ENCODE peak calls at places on chromosomes 7 and 10, in four cellular contexts. Z, N, D and I are unnamed samples.

GRCh38 chr7:73746378-73746777 is 7.8 kb upstream of the ABHD11 start:
- DNase-seq in Z (no peak), N (no peak), D (no peak), I (no peak)

GRCh38 chr10:94146746-94147145 is 153.0 kb downstream of the PLCE1 start:
- DNase-seq in Z (no peak), N (no peak), D (no peak), I (no peak)

GRCh38 chr7:37016073-37016878 is 292.0 kb upstream of the AOAH start:
- DNase-seq in Z (no peak), N (no peak), D (peak), I (no peak)

GRCh38 chr10:112203328-112204076 is 19.9 kb upstream of the GPAM start:
- DNase-seq in Z (no peak), N (no peak), D (no peak), I (no peak)

GRCh38 chr10:33304553-33304952 is 29.9 kb downstream of the NRP1 start:
- DNase-seq in Z (no peak), N (no peak), D (no peak), I (no peak)

GRCh38 chr10:68562666-68563522 is 2.8 kb downstream of the TET1 start:
- DNase-seq in Z (peak), N (peak), D (no peak), I (peak)

GRCh38 chr7:65840446-65840845 is 32.4 kb upstream of the VKORC1L1 start:
- DNase-seq in Z (no peak), N (no peak), D (no peak), I (no peak)

GRCh38 chr7:45716380-45717203 is 142.4 kb downstream of the ADCY1 start:
- DNase-seq in Z (no peak), N (no peak), D (no peak), I (no peak)

GRCh38 chr10:120349069-120349468 is 108.0 kb upstream of the PLPP4 start:
- DNase-seq in Z (no peak), N (no peak), D (no peak), I (no peak)

GRCh38 chr7:90982228-90982627 is 282.0 kb upstream of the FZD1 start:
- DNase-seq in Z (no peak), N (no peak), D (no peak), I (no peak)

GRCh38 chr7:82156168-82156567 is 287.4 kb downstream of the CACNA2D1 start:
- DNase-seq in Z (no peak), N (no peak), D (no peak), I (peak)

GRCh38 chr10:73875139-73875475 is 752 bp upstream of the CAMK2G start:
- DNase-seq in Z (no peak), N (no peak), D (no peak), I (no peak)

GRCh38 chr7:112192236-112193154 is 13.7 kb downstream of the DOCK4 start:
- DNase-seq in Z (no peak), N (no peak), D (no peak), I (no peak)

GRCh38 chr7:108499575-108499974 is 26.4 kb downstream of the PNPLA8 start:
- DNase-seq in Z (no peak), N (no peak), D (no peak), I (no peak)

GRCh38 chr10:49139866-49140195 is 6.0 kb upstream of the FAM170B start:
- DNase-seq in Z (no peak), N (no peak), D (no peak), I (no peak)

GRCh38 chr10:124568858-124569622 is 107.4 kb downstream of the LHPP start:
- DNase-seq in Z (no peak), N (no peak), D (no peak), I (no peak)

GRCh38 chr7:151425670-151426075 is 14.3 kb downstream of the CRYGN start:
- DNase-seq in Z (no peak), N (no peak), D (no peak), I (no peak)

GRCh38 chr10:3978762-3979161 is 193.8 kb upstream of the KLF6 start:
- DNase-seq in Z (no peak), N (no peak), D (no peak), I (no peak)

GRCh38 chr7:17318146-17318545 is 19.7 kb downstream of the AHR start:
- DNase-seq in Z (no peak), N (no peak), D (no peak), I (no peak)

GRCh38 chr7:92723205-92723604 is 113.2 kb downstream of the CDK6 start:
- DNase-seq in Z (no peak), N (no peak), D (no peak), I (no peak)

GRCh38 chr7:8363407-8364015 is 69.9 kb upstream of the NXPH1 start:
- DNase-seq in Z (no peak), N (no peak), D (no peak), I (no peak)

GRCh38 chr10:13074562-13075451 is 25.2 kb upstream of the OPTN start:
- DNase-seq in Z (peak), N (peak), D (peak), I (peak)

GRCh38 chr10:84355106-84355505 is 26.7 kb downstream of the CCSER2 start:
- DNase-seq in Z (no peak), N (no peak), D (no peak), I (no peak)

GRCh38 chr10:27637601-27638000 is 108.0 kb downstream of the MKX start:
- DNase-seq in Z (no peak), N (no peak), D (no peak), I (no peak)

GRCh38 chr7:24737281-24737680 is 20.0 kb downstream of the GSDME start:
- DNase-seq in Z (no peak), N (no peak), D (no peak), I (no peak)

GRCh38 chr10:24574161-24574560 is 149.5 kb downstream of the ARHGAP21 start:
- DNase-seq in Z (no peak), N (no peak), D (no peak), I (no peak)

GRCh38 chr10:6678211-6678803 is 98.2 kb upstream of the PRKCQ start:
- DNase-seq in Z (peak), N (peak), D (peak), I (peak)

GRCh38 chr10:107425844-107426553 is 261.5 kb upstream of the SORCS1 start:
- DNase-seq in Z (no peak), N (no peak), D (no peak), I (no peak)

GRCh38 chr10:28467615-28468014 is 65.3 kb upstream of the WAC start:
- DNase-seq in Z (no peak), N (no peak), D (no peak), I (no peak)

GRCh38 chr10:4767033-4767814 is 58.8 kb upstream of the AKR1E2 start:
- DNase-seq in Z (no peak), N (peak), D (peak), I (peak)

GRCh38 chr10:130466271-130466997 is 330.2 kb downstream of the GLRX3 start:
- DNase-seq in Z (no peak), N (no peak), D (no peak), I (no peak)

GRCh38 chr7:104241135-104241534 is 33.3 kb upstream of the ORC5 start:
- DNase-seq in Z (no peak), N (peak), D (no peak), I (no peak)
- TF ChIP-seq ELF4 in Z (no peak), N (no peak), D (no peak), I (no peak)

GRCh38 chr10:69752491-69752890 is 49.2 kb upstream of the COL13A1 start:
- DNase-seq in Z (no peak), N (no peak), D (no peak), I (no peak)
- TF ChIP-seq SP1 in Z (no peak), N (no peak), D (no peak), I (no peak)

GRCh38 chr7:156640257-156640948 is at the start of gene RNF32:
- DNase-seq in Z (peak), N (peak), D (no peak), I (peak)

GRCh38 chr7:156639426-156640256 is 933 bp upstream of the RNF32 start:
- DNase-seq in Z (peak), N (peak), D (no peak), I (no peak)

GRCh38 chr7:156638443-156639077 is 2.0 kb upstream of the RNF32 start:
- DNase-seq in Z (no peak), N (peak), D (no peak), I (no peak)

GRCh38 chr7:156642306-156643045 is 1.9 kb downstream of the RNF32 start:
- DNase-seq in Z (no peak), N (no peak), D (no peak), I (no peak)

GRCh38 chr7:156640949-156641485 is 443 bp downstream of the RNF32 start:
- DNase-seq in Z (no peak), N (peak), D (no peak), I (no peak)
- TF ChIP-seq ELF4 in Z (no peak), N (no peak), D (no peak), I (no peak)

GRCh38 chr10:2978111-2978510 is 89.2 kb upstream of the PFKP start:
- DNase-seq in Z (no peak), N (peak), D (peak), I (peak)
- TF ChIP-seq SP1 in Z (no peak), N (no peak), D (no peak), I (no peak)

GRCh38 chr10:79937661-79938226 is 11.2 kb downstream of the SFTPD start:
- DNase-seq in Z (no peak), N (no peak), D (no peak), I (no peak)
- TF ChIP-seq ELF4 in Z (no peak), N (no peak), D (no peak), I (no peak)

GRCh38 chr7:107387077-107387476 is 82.8 kb upstream of the GPR22 start:
- DNase-seq in Z (peak), N (peak), D (no peak), I (peak)
- TF ChIP-seq SP1 in Z (no peak), N (no peak), D (no peak), I (no peak)

GRCh38 chr10:102718220-102718619 is 3.8 kb downstream of the SFXN2 start:
- DNase-seq in Z (peak), N (peak), D (peak), I (no peak)
- TF ChIP-seq ELF4 in Z (no peak), N (no peak), D (no peak), I (no peak)